ENCODE peak calls at places on chromosomes 16 and 17, in seven cellular contexts. E is IMR-90; W is stimulated activated CD4-positive, alpha-beta T cell treated with anti-CD3 and anti-CD28 coated beads, Interleukin-2, amount 100 ng/mL, for 48 hours; T is OCI-M1; C is fibroblast of villous mesenchyme; F is Kasumi-1; A is body of pancreas. G is an unnamed sample.

GRCh38 chr16:67429799-67430503 is 970 bp upstream of the HSD11B2 start:
- DNase-seq in T (no peak), A (no peak), W (no peak), E (no peak), F (no peak), C (no peak), G (no peak)

GRCh38 chr16:69476920-69477418 is 52.5 kb downstream of the CYB5B start:
- DNase-seq in W (no peak), T (peak; percentile 39), F (no peak), A (no peak), C (peak; percentile 97), E (peak; percentile 97), G (no peak)

GRCh38 chr16:1445518-1446197 is 1.3 kb upstream of the CCDC154 start:
- DNase-seq in C (no peak), W (no peak), E (no peak), F (no peak), T (no peak), A (no peak), G (no peak)

GRCh38 chr17:8087075-8087941 is at the start of gene ALOX12B:
- DNase-seq in T (no peak), F (no peak), A (no peak), E (no peak), C (no peak), W (no peak), G (no peak)

GRCh38 chr16:85303354-85303883 is 191.1 kb upstream of the CIBAR2 start:
- DNase-seq in W (peak; percentile 74), E (no peak), C (no peak), F (peak; percentile 74), A (peak; percentile 76), T (peak; percentile 75), G (peak; percentile 94)

GRCh38 chr17:36849871-36850348 is 87.4 kb upstream of the LHX1 start:
- DNase-seq in A (no peak), C (peak; percentile 66), E (peak; percentile 63), F (no peak), T (peak; percentile 37), W (peak; percentile 48), G (peak; percentile 91)

GRCh38 chr17:80655588-80655987 is 111.0 kb downstream of the RPTOR start:
- DNase-seq in F (no peak), E (no peak), T (no peak), W (no peak), C (no peak), A (no peak), G (no peak)

GRCh38 chr16:25707982-25708583 is 16.3 kb downstream of the HS3ST4 start:
- DNase-seq in E (no peak), T (peak; percentile 37), F (peak; percentile 17), C (no peak), A (peak; percentile 39), W (no peak), G (peak; percentile 83)

GRCh38 chr17:31216053-31216751 is 80.8 kb downstream of the OMG start:
- DNase-seq in E (peak; percentile 92), W (no peak), T (peak; percentile 76), A (no peak), F (peak; percentile 74), C (peak; percentile 80), G (no peak)

GRCh38 chr17:55726440-55726839 is 3.8 kb upstream of the TMEM100 start:
- DNase-seq in E (peak; percentile 91), C (peak; percentile 58), T (no peak), F (no peak), A (peak; percentile 27), W (no peak), G (no peak)

GRCh38 chr17:21034350-21035235 is 8.2 kb downstream of the USP22 start:
- DNase-seq in A (no peak), F (no peak), W (no peak), C (peak; percentile 57), E (peak; percentile 47), T (peak; percentile 43), G (no peak)

GRCh38 chr16:28494141-28494851 is at the start of gene APOBR:
- DNase-seq in A (peak; percentile 77), W (peak; percentile 73), C (no peak), T (peak; percentile 95), F (peak; percentile 86), E (no peak), G (no peak)

GRCh38 chr17:40560592-40561293 is 4.5 kb downstream of the CCR7 start:
- DNase-seq in W (peak; percentile 73), A (no peak), C (peak; percentile 70), F (peak; percentile 37), E (peak; percentile 57), T (peak; percentile 89), G (no peak)

GRCh38 chr16:4412159-4412558 is 4.2 kb downstream of the CORO7 start:
- DNase-seq in W (no peak), F (no peak), C (no peak), E (no peak), A (no peak), T (no peak), G (no peak)

GRCh38 chr17:65173284-65173793 is 36.2 kb downstream of the RGS9 start:
- DNase-seq in W (peak; percentile 48), A (peak; percentile 59), T (peak; percentile 89), C (peak; percentile 89), E (peak; percentile 55), F (peak; percentile 75), G (peak; percentile 77)

GRCh38 chr16:10906914-10907756 is 30.1 kb downstream of the CIITA start:
- DNase-seq in F (no peak), T (no peak), C (no peak), E (no peak), W (no peak), A (no peak), G (no peak)

GRCh38 chr17:17552351-17553216 is 38.9 kb downstream of the PEMT start:
- DNase-seq in A (no peak), F (no peak), T (no peak), E (no peak), W (no peak), C (no peak), G (no peak)

GRCh38 chr16:1887711-1888354 is 15.9 kb upstream of the MEIOB start:
- DNase-seq in W (no peak), C (no peak), E (no peak), A (no peak), T (no peak), F (no peak), G (no peak)

GRCh38 chr16:30901201-30902069 is 5.0 kb downstream of the CTF1 start:
- DNase-seq in T (peak; percentile 51), W (no peak), F (peak; percentile 6), A (no peak), E (no peak), C (no peak), G (no peak)

GRCh38 chr17:40722146-40722720 is 18.7 kb upstream of the KRT24 start:
- DNase-seq in C (no peak), A (no peak), E (no peak), T (no peak), W (no peak), F (no peak), G (no peak)

GRCh38 chr16:65782537-65783290 is 583.8 kb upstream of the CDH5 start:
- DNase-seq in C (peak; percentile 48), A (peak; percentile 16), E (peak; percentile 55), W (no peak), T (no peak), F (no peak), G (no peak)

GRCh38 chr17:14069251-14069981 is at the start of gene COX10:
- DNase-seq in T (peak; percentile 97), C (peak; percentile 81), A (peak; percentile 90), F (peak; percentile 64), W (peak; percentile 83), E (peak; percentile 71), G (peak; percentile 98)

GRCh38 chr16:16879567-16880251 is 500.8 kb downstream of the NPIPA7 start:
- DNase-seq in W (no peak), E (no peak), F (no peak), A (no peak), C (no peak), T (no peak), G (no peak)

GRCh38 chr17:12958786-12959185 is 59.0 kb downstream of the ELAC2 start:
- DNase-seq in E (peak; percentile 60), W (no peak), C (no peak), T (no peak), F (no peak), A (no peak), G (no peak)

GRCh38 chr16:28063047-28063521 is 430 bp downstream of the GSG1L start:
- DNase-seq in F (peak; percentile 1), T (no peak), A (no peak), E (peak; percentile 10), W (no peak), C (no peak), G (peak; percentile 68)

GRCh38 chr16:65698943-65699342 is 577.1 kb upstream of the CDH11 start:
- DNase-seq in E (no peak), C (peak; percentile 69), W (no peak), F (no peak), A (no peak), T (no peak), G (no peak)

GRCh38 chr17:39826334-39826733 is 37.8 kb downstream of the IKZF3 start:
- DNase-seq in A (no peak), W (no peak), C (no peak), F (no peak), T (no peak), E (no peak), G (no peak)

GRCh38 chr16:67803894-67804293 is 2.5 kb downstream of the RANBP10 start:
- DNase-seq in F (peak; percentile 43), C (no peak), E (no peak), T (no peak), A (no peak), W (no peak), G (no peak)

GRCh38 chr16:48022496-48022895 is 133.3 kb downstream of the ABCC12 start:
- DNase-seq in E (no peak), W (no peak), C (no peak), T (no peak), A (no peak), F (no peak), G (no peak)

GRCh38 chr16:2278272-2278608 is 10.3 kb upstream of the RNPS1 start:
- DNase-seq in A (no peak), F (no peak), C (no peak), W (no peak), E (no peak), T (no peak), G (peak; percentile 77)

GRCh38 chr16:86355114-86355513 is 155.2 kb upstream of the FOXF1 start:
- DNase-seq in A (no peak), E (peak; percentile 55), T (no peak), C (peak; percentile 38), F (no peak), W (no peak), G (no peak)

GRCh38 chr17:50830994-50831393 is 4.4 kb upstream of the WFIKKN2 start:
- DNase-seq in C (no peak), T (no peak), F (no peak), A (no peak), W (no peak), E (no peak), G (peak; percentile 82)

GRCh38 chr17:79789943-79790804 is 6.7 kb downstream of the CBX8 start:
- DNase-seq in T (peak; percentile 59), F (peak; percentile 27), C (no peak), E (no peak), A (peak; percentile 36), W (no peak), G (peak; percentile 91)

GRCh38 chr16:48978501-48978900 is 303.1 kb downstream of the CBLN1 start:
- DNase-seq in T (no peak), E (no peak), W (no peak), A (no peak), F (no peak), C (no peak), G (no peak)

GRCh38 chr16:82062645-82063058 is 27.6 kb downstream of the HSD17B2 start:
- DNase-seq in F (no peak), E (peak; percentile 71), A (no peak), T (no peak), W (no peak), C (peak; percentile 98), G (no peak)

GRCh38 chr17:38703742-38704644 is 1.1 kb upstream of the MLLT6 start:
- DNase-seq in A (peak; percentile 96), F (peak; percentile 69), T (peak; percentile 82), E (no peak), W (peak; percentile 81), C (peak; percentile 45), G (peak; percentile 100)